ENCODE peak calls at places on chromosome X, in eight cellular contexts. F is Daoy; S is CD8-positive, alpha-beta memory T cell; T is thoracic aorta; N is astrocyte of the spinal cord; L is right atrium auricular region; J is midbrain; V is activated naive CD4-positive, alpha-beta T cell. Z is an unnamed sample.

GRCh38 chrX:13110427-13111324 is 66.3 kb upstream of the FAM9C start:
- DNase-seq in F (peak; percentile 69), S (no peak), T (no peak), N (peak; percentile 92), L (peak; percentile 85), J (peak; percentile 22), V (no peak), Z (no peak)

GRCh38 chrX:138704101-138704500 is 7.4 kb downstream of the FGF13 start:
- DNase-seq in F (no peak), S (no peak), T (no peak), N (no peak), L (no peak), J (no peak), V (no peak), Z (no peak)

GRCh38 chrX:142214081-142214480 is 9.0 kb upstream of the MAGEC2 start:
- DNase-seq in F (no peak), S (no peak), T (no peak), N (no peak), L (no peak), J (no peak), V (no peak), Z (no peak)

GRCh38 chrX:20477836-20478532 is 211.3 kb upstream of the RPS6KA3 start:
- DNase-seq in F (no peak), S (no peak), T (no peak), N (no peak), L (no peak), J (no peak), V (no peak), Z (peak; percentile 36)

GRCh38 chrX:55039471-55039870 is 8.7 kb upstream of the ALAS2 start:
- DNase-seq in F (no peak), S (no peak), T (no peak), N (no peak), L (no peak), J (no peak), V (no peak), Z (no peak)

GRCh38 chrX:39115166-39115565 is 313.9 kb downstream of the MID1IP1 start:
- DNase-seq in F (no peak), S (no peak), T (no peak), N (no peak), L (no peak), J (no peak), V (no peak), Z (no peak)

GRCh38 chrX:135382260-135382659 is 39.5 kb upstream of the SMIM10L2A start:
- DNase-seq in F (no peak), S (no peak), T (no peak), N (no peak), L (no peak), J (no peak), V (no peak), Z (no peak)

GRCh38 chrX:17174671-17175070 is 200.3 kb upstream of the NHS start:
- DNase-seq in F (no peak), S (no peak), T (no peak), N (no peak), L (no peak), J (peak; percentile 26), V (no peak), Z (no peak)

GRCh38 chrX:50697691-50698090 is 116.3 kb downstream of the SHROOM4 start:
- DNase-seq in F (peak; percentile 44), S (no peak), T (no peak), N (peak; percentile 80), L (no peak), J (no peak), V (no peak), Z (no peak)

Z was measured in cerebellar cortex.